ENCODE peak calls at places on chromosomes 13 and 19, in five cellular contexts. S, X, A, W and U are unnamed samples.

GRCh38 chr19:10271543-10272086 is 695 bp downstream of the ICAM1 start:
- DNase-seq in A (no peak), S (no peak), X (no peak), W (no peak), U (no peak)

GRCh38 chr13:55160911-55161310 is 1979.8 kb upstream of the PRR20A start:
- DNase-seq in A (no peak), X (no peak), S (no peak), W (no peak), U (no peak)

GRCh38 chr13:79128158-79128557 is 277.9 kb downstream of the RBM26 start:
- DNase-seq in S (no peak), A (no peak), W (no peak), X (no peak), U (no peak)

GRCh38 chr13:71395053-71395452 is 472.0 kb downstream of the DACH1 start:
- DNase-seq in X (no peak), W (no peak), A (no peak), S (no peak), U (no peak)

GRCh38 chr13:46172531-46172991 is 9.4 kb downstream of the LCP1 start:
- DNase-seq in A (no peak), X (no peak), S (no peak), W (no peak), U (no peak)

GRCh38 chr13:113157206-113157928 is 1.1 kb upstream of the PROZ start:
- DNase-seq in W (no peak), A (no peak), X (no peak), S (no peak), U (no peak)

GRCh38 chr13:81929988-81930387 is 1589.1 kb upstream of the SPRY2 start:
- DNase-seq in W (no peak), S (no peak), A (no peak), X (no peak), U (no peak)

GRCh38 chr19:14427461-14427860 is 5.6 kb upstream of the PKN1 start:
- DNase-seq in S (no peak), A (no peak), W (no peak), X (no peak), U (no peak)

GRCh38 chr13:81686877-81687276 is 1346.0 kb upstream of the SPRY2 start:
- DNase-seq in W (no peak), S (no peak), A (no peak), X (no peak), U (no peak)

GRCh38 chr19:29260477-29261317 is 47.7 kb upstream of the UQCRFS1 start:
- DNase-seq in S (no peak), W (peak), X (no peak), A (no peak), U (no peak)

GRCh38 chr13:24670927-24671326 is 9.3 kb upstream of the ATP12A start:
- DNase-seq in A (no peak), W (peak), S (no peak), X (no peak), U (no peak)

GRCh38 chr13:44726214-44726613 is 150.1 kb upstream of the TSC22D1 start:
- DNase-seq in X (no peak), A (no peak), S (no peak), W (no peak), U (no peak)

GRCh38 chr13:21971662-21972635 is 301.1 kb downstream of the FGF9 start:
- DNase-seq in S (no peak), A (no peak), W (no peak), X (no peak), U (no peak)

GRCh38 chr19:19372656-19373416 is 32.6 kb upstream of the GATAD2A start:
- DNase-seq in A (no peak), S (no peak), X (no peak), W (peak), U (no peak)

GRCh38 chr19:10219678-10220077 is 11.5 kb downstream of the S1PR2 start:
- DNase-seq in A (no peak), W (peak), X (no peak), S (no peak), U (peak)

GRCh38 chr13:74132768-74133656 is 1.2 kb downstream of the KLF12 start:
- DNase-seq in A (no peak), W (peak), S (no peak), X (no peak), U (no peak)

GRCh38 chr19:30227071-30227621 is 145.0 kb upstream of the ZNF536 start:
- DNase-seq in W (peak), A (no peak), X (no peak), S (no peak), U (no peak)

GRCh38 chr19:48390188-48391099 is 907 bp downstream of the KDELR1 start:
- DNase-seq in A (peak), X (no peak), S (peak), W (peak), U (peak)

GRCh38 chr19:14542721-14543328 is 13.4 kb downstream of the TECR start:
- DNase-seq in W (no peak), A (no peak), S (no peak), X (no peak), U (no peak)

GRCh38 chr13:77325371-77325941 is 1.4 kb downstream of the MYCBP2 start:
- DNase-seq in A (no peak), S (no peak), W (no peak), X (no peak), U (no peak)

GRCh38 chr13:38767506-38768265 is 80.8 kb downstream of the FREM2 start:
- DNase-seq in S (no peak), A (no peak), X (no peak), W (no peak), U (no peak)

GRCh38 chr19:44050740-44051653 is 839 bp upstream of the ZNF223 start:
- DNase-seq in X (no peak), A (no peak), S (no peak), W (peak), U (no peak)

GRCh38 chr13:99258210-99258860 is at the start of gene GPR18:
- DNase-seq in S (no peak), W (no peak), A (no peak), X (no peak), U (no peak)

GRCh38 chr19:45153339-45154063 is 7.3 kb downstream of the NKPD1 start:
- DNase-seq in A (no peak), X (peak), S (no peak), W (peak), U (peak)

GRCh38 chr19:33302974-33303790 is 848 bp upstream of the CEBPA start:
- DNase-seq in S (no peak), W (peak), X (no peak), A (no peak), U (no peak)

GRCh38 chr19:2425622-2426581 is 1.5 kb downstream of the TIMM13 start:
- DNase-seq in X (no peak), W (no peak), A (no peak), S (no peak), U (no peak)

GRCh38 chr13:21741396-21741795 is 70.5 kb downstream of the FGF9 start:
- DNase-seq in S (no peak), A (no peak), X (no peak), W (no peak), U (no peak)

GRCh38 chr13:110505594-110505993 is 55.9 kb downstream of the RAB20 start:
- DNase-seq in X (no peak), S (no peak), W (no peak), A (no peak), U (no peak)

GRCh38 chr13:80048030-80048429 is 292.9 kb downstream of the SPRY2 start:
- DNase-seq in S (no peak), W (no peak), X (no peak), A (no peak), U (no peak)

GRCh38 chr19:3275068-3275582 is 50.7 kb downstream of the CELF5 start:
- DNase-seq in S (no peak), X (no peak), A (no peak), W (peak), U (peak)

GRCh38 chr13:42968906-42969305 is 23.1 kb downstream of the EPSTI1 start:
- DNase-seq in S (no peak), W (peak), A (no peak), X (peak), U (no peak)

GRCh38 chr13:32116210-32116609 is 84.6 kb downstream of the FRY start:
- DNase-seq in S (no peak), W (no peak), X (no peak), A (no peak), U (no peak)

GRCh38 chr19:10318807-10319426 is 3.1 kb upstream of the FDX2 start:
- DNase-seq in S (no peak), X (no peak), W (no peak), A (no peak), U (no peak)

GRCh38 chr19:58346961-58347929 is 6.0 kb downstream of the A1BG start:
- DNase-seq in W (peak), S (peak), A (peak), X (peak), U (peak)

GRCh38 chr19:45442927-45443461 is 19.3 kb upstream of the ERCC1 start:
- DNase-seq in A (no peak), W (peak), S (no peak), X (no peak), U (no peak)